ENCODE peak calls at places on chromosome 21, in five cellular contexts. G is adrenal gland, T is Right ventricle myocardium inferior, N is amygdala, V is skeletal muscle cell. K is an unnamed sample.

GRCh38 chr21:16588433-16588860 is 858.7 kb downstream of the USP25 start:
- DNase-seq in G (peak; percentile 87), T (peak; percentile 74), N (peak; percentile 77), V (peak; percentile 77), K (no peak)

GRCh38 chr21:40165671-40166070 is 298.4 kb downstream of the PCP4 start:
- DNase-seq in G (no peak), T (no peak), N (no peak), V (no peak), K (no peak)

GRCh38 chr21:21788591-21788990 is 790.4 kb downstream of the NCAM2 start:
- DNase-seq in G (no peak), T (no peak), N (no peak), V (no peak), K (no peak)

GRCh38 chr21:41235214-41235613 is 67.3 kb downstream of the BACE2 start:
- DNase-seq in G (no peak), T (no peak), N (no peak), V (no peak), K (no peak)

GRCh38 chr21:37210017-37210593 is 57.0 kb downstream of the VPS26C start:
- DNase-seq in G (no peak), T (no peak), N (no peak), V (no peak), K (no peak)

GRCh38 chr21:39612233-39613028 is at the start of gene B3GALT5:
- DNase-seq in G (no peak), T (no peak), N (no peak), V (no peak), K (no peak)

GRCh38 chr21:16651956-16652355 is 860.9 kb upstream of the CXADR start:
- DNase-seq in G (no peak), T (no peak), N (no peak), V (no peak), K (no peak)

GRCh38 chr21:15848632-15849031 is 118.8 kb downstream of the USP25 start:
- DNase-seq in G (no peak), T (no peak), N (no peak), V (no peak), K (no peak)

GRCh38 chr21:18387994-18388393 is 15.6 kb downstream of the TMPRSS15 start:
- DNase-seq in G (no peak), T (no peak), N (no peak), V (no peak), K (no peak)

GRCh38 chr21:27722095-27722494 is 755.2 kb upstream of the ADAMTS5 start:
- DNase-seq in G (no peak), T (no peak), N (no peak), V (no peak), K (no peak)

GRCh38 chr21:38597436-38597835 is 99.2 kb upstream of the ERG start:
- DNase-seq in G (no peak), T (no peak), N (no peak), V (no peak), K (no peak)

GRCh38 chr21:45407629-45408247 is 2.8 kb downstream of the COL18A1 start:
- DNase-seq in G (no peak), T (peak; percentile 20), N (no peak), V (no peak), K (no peak)

GRCh38 chr21:33402011-33402979 is 918 bp upstream of the IFNGR2 start:
- DNase-seq in G (peak; percentile 66), T (peak; percentile 91), N (peak; percentile 30), V (peak; percentile 78), K (no peak)

GRCh38 chr21:36471254-36471723 is 8.6 kb downstream of the CLDN14 start:
- DNase-seq in G (no peak), T (no peak), N (no peak), V (no peak), K (no peak)

GRCh38 chr21:42844411-42845113 is 34.8 kb downstream of the WDR4 start:
- DNase-seq in G (peak; percentile 85), T (peak; percentile 73), N (peak; percentile 36), V (no peak), K (no peak)

GRCh38 chr21:26177187-26177586 is 6.6 kb upstream of the APP start:
- DNase-seq in G (no peak), T (no peak), N (no peak), V (peak; percentile 29), K (no peak)

K was measured in non-pigmented ciliary epithelial cell.